ENCODE peak calls at places on chromosomes 5 and 9, in five cellular contexts. E is tibial artery, H is Karpas-422, X is Peyer's patch, U is RPMI7951. Q is an unnamed sample.

GRCh38 chr5:7876867-7877266 is 7.9 kb downstream of the MTRR start:
- DNase-seq in E (no peak), H (no peak), X (no peak), U (peak; percentile 58), Q (no peak)

GRCh38 chr5:148972958-148973357 is 89.9 kb downstream of the SH3TC2 start:
- DNase-seq in E (peak; percentile 83), H (no peak), X (no peak), U (peak; percentile 88), Q (no peak)

GRCh38 chr5:159330131-159330530 is at the start of gene IL12B:
- DNase-seq in E (no peak), H (no peak), X (no peak), U (peak; percentile 45), Q (no peak)

GRCh38 chr5:61162832-61163567 is 732 bp upstream of the SMIM15 start:
- DNase-seq in E (no peak), H (no peak), X (no peak), U (peak; percentile 43), Q (peak; percentile 15)

GRCh38 chr9:129773262-129774048 is 20.6 kb upstream of the PTGES start:
- DNase-seq in E (peak; percentile 69), H (no peak), X (no peak), U (peak; percentile 96), Q (no peak)

GRCh38 chr9:129362287-129363098 is 184.4 kb upstream of the IER5L start:
- DNase-seq in E (no peak), H (no peak), X (no peak), U (no peak), Q (no peak)

GRCh38 chr5:30100929-30101328 is 1092.6 kb upstream of the CDH6 start:
- DNase-seq in E (no peak), H (no peak), X (no peak), U (no peak), Q (no peak)

GRCh38 chr5:93359958-93360305 is 221.1 kb downstream of the NR2F1-AS1 start:
- DNase-seq in E (no peak), H (no peak), X (no peak), U (no peak), Q (no peak)

GRCh38 chr5:138438724-138439536 is at the start of gene REEP2:
- DNase-seq in E (peak; percentile 69), H (peak; percentile 72), X (peak; percentile 32), U (peak; percentile 53), Q (peak; percentile 41)

GRCh38 chr5:146213210-146213838 is 9.9 kb downstream of the RBM27 start:
- DNase-seq in E (no peak), H (peak; percentile 67), X (no peak), U (peak; percentile 9), Q (no peak)

GRCh38 chr9:126420643-126421564 is 94.3 kb downstream of the MVB12B start:
- DNase-seq in E (no peak), H (no peak), X (no peak), U (peak; percentile 15), Q (no peak)

GRCh38 chr5:41447761-41448510 is 62.5 kb downstream of the PLCXD3 start:
- DNase-seq in E (no peak), H (no peak), X (no peak), U (no peak), Q (no peak)

GRCh38 chr9:2872941-2873323 is 29.0 kb upstream of the PUM3 start:
- DNase-seq in E (no peak), H (no peak), X (no peak), U (no peak), Q (no peak)

GRCh38 chr5:136769093-136769492 is 403.7 kb upstream of the TRPC7 start:
- DNase-seq in E (no peak), H (no peak), X (no peak), U (no peak), Q (no peak)

GRCh38 chr9:121550569-121551512 is 51.2 kb upstream of the GGTA1 start:
- DNase-seq in E (peak; percentile 91), H (peak; percentile 86), X (peak; percentile 59), U (peak; percentile 44), Q (peak; percentile 81)

GRCh38 chr5:89276566-89277305 is 393.8 kb upstream of the MEF2C start:
- DNase-seq in E (no peak), H (no peak), X (no peak), U (peak; percentile 35), Q (no peak)

GRCh38 chr5:10421841-10422691 is 19.6 kb upstream of the ROPN1L start:
- DNase-seq in E (no peak), H (no peak), X (no peak), U (no peak), Q (no peak)

GRCh38 chr5:59038169-59039002 is 455.5 kb downstream of the RAB3C start:
- DNase-seq in E (no peak), H (no peak), X (no peak), U (peak; percentile 12), Q (no peak)

Q was measured in heart right ventricle.